ENCODE peak calls at places on chromosomes 16 and 17, in four cellular contexts. N is AG04450; X is stimulated activated CD4-positive, alpha-beta T cell treated with anti-CD3 and anti-CD28 coated beads, Interleukin-12 subunit alpha, Interleukin-12 subunit beta, amount 100 ng/mL, for 4 hours; A is CD4-positive, alpha-beta T cell. E is an unnamed sample.

GRCh38 chr16:14427371-14427948 is 202.6 kb downstream of the PARN start:
- DNase-seq in N (no peak), X (no peak), A (no peak), E (no peak)

GRCh38 chr17:72730091-72730490 is 362.4 kb downstream of the SLC39A11 start:
- DNase-seq in N (no peak), X (no peak), A (no peak), E (no peak)

GRCh38 chr17:31834448-31834847 is 24.6 kb downstream of the COPRS start:
- DNase-seq in N (no peak), X (no peak), A (no peak), E (no peak)

GRCh38 chr16:11251525-11252481 is 4.2 kb downstream of the SOCS1 start:
- DNase-seq in N (peak), X (peak), A (peak), E (peak)

GRCh38 chr17:45917081-45917480 is 22.7 kb downstream of the MAPT start:
- DNase-seq in N (no peak), X (no peak), A (no peak), E (no peak)

GRCh38 chr17:81349397-81350319 is 45.6 kb upstream of the BAHCC1 start:
- DNase-seq in N (no peak), X (no peak), A (no peak), E (no peak)

GRCh38 chr17:77602883-77603640 is 355.4 kb upstream of the TNRC6C start:
- DNase-seq in N (no peak), X (no peak), A (no peak), E (no peak)

GRCh38 chr16:75591001-75591852 is 25.0 kb downstream of the GABARAPL2 start:
- DNase-seq in N (no peak), X (no peak), A (no peak), E (no peak)

GRCh38 chr17:29115906-29116651 is 64.1 kb downstream of the MYO18A start:
- DNase-seq in N (no peak), X (peak), A (no peak), E (peak)

GRCh38 chr16:6835516-6835915 is 497.1 kb upstream of the RBFOX1 start:
- DNase-seq in N (no peak), X (no peak), A (no peak), E (no peak)

GRCh38 chr17:45320349-45320930 is 3.6 kb upstream of the MAP3K14 start:
- DNase-seq in N (no peak), X (no peak), A (no peak), E (no peak)

GRCh38 chr16:12020007-12020406 is 43.5 kb downstream of the SNX29 start:
- DNase-seq in N (no peak), X (no peak), A (no peak), E (no peak)

GRCh38 chr16:5836979-5837670 is 739.5 kb upstream of the EEF2KMT start:
- DNase-seq in N (no peak), X (no peak), A (no peak), E (no peak)

GRCh38 chr17:69853533-69854262 is 221.3 kb upstream of the KCNJ16 start:
- DNase-seq in N (no peak), X (no peak), A (no peak), E (no peak)

GRCh38 chr16:54930034-54930938 is at the start of gene IRX5:
- DNase-seq in N (no peak), X (peak), A (no peak), E (no peak)

E was measured in naive thymus-derived CD8-positive, alpha-beta T cell.